ENCODE peak calls at places on chromosomes 5 and 9, in nine cellular contexts. A, P, M, G, K, C, E, D and O are unnamed samples.

GRCh38 chr5:139711067-139711851 is 63.1 kb downstream of the CXXC5 start:
- DNase-seq in A (peak; percentile 50), P (peak; percentile 27), M (no peak), G (no peak), K (no peak), C (no peak), E (no peak), D (no peak), O (peak; percentile 92)

GRCh38 chr9:87535817-87536539 is 38.3 kb downstream of the DAPK1 start:
- DNase-seq in A (no peak), P (peak; percentile 28), M (no peak), G (no peak), K (no peak), C (no peak), E (no peak), D (no peak), O (no peak)

GRCh38 chr5:58259685-58260152 is 200.2 kb downstream of the PLK2 start:
- DNase-seq in A (peak; percentile 86), P (peak; percentile 88), M (peak; percentile 91), G (no peak), K (no peak), C (no peak), E (no peak), D (no peak), O (no peak)

GRCh38 chr9:124297553-124297905 is 39.8 kb downstream of the NEK6 start:
- DNase-seq in A (peak; percentile 88), P (peak; percentile 99), M (peak; percentile 90), G (no peak), K (no peak), C (no peak), E (no peak), D (no peak), O (peak; percentile 90)

GRCh38 chr9:110887276-110887675 is 151.0 kb downstream of the LPAR1 start:
- DNase-seq in A (no peak), P (no peak), M (no peak), G (no peak), K (no peak), C (no peak), E (no peak), D (no peak), O (no peak)

GRCh38 chr9:127773245-127773644 is 5.2 kb downstream of the SH2D3C start:
- DNase-seq in A (no peak), P (no peak), M (no peak), G (no peak), K (no peak), C (no peak), E (no peak), D (no peak), O (no peak)

GRCh38 chr9:134412298-134412711 is 86.0 kb downstream of the RXRA start:
- DNase-seq in A (no peak), P (no peak), M (no peak), G (no peak), K (no peak), C (no peak), E (no peak), D (no peak), O (no peak)

GRCh38 chr5:132134384-132134783 is 60.8 kb downstream of the CSF2 start:
- DNase-seq in A (peak; percentile 59), P (peak; percentile 41), M (peak; percentile 27), G (no peak), K (no peak), C (no peak), E (no peak), D (no peak), O (no peak)

GRCh38 chr5:33888582-33888981 is 3.2 kb downstream of the ADAMTS12 start:
- DNase-seq in A (no peak), P (peak; percentile 83), M (peak; percentile 39), G (no peak), K (no peak), C (no peak), E (no peak), D (no peak), O (no peak)

GRCh38 chr9:128094166-128094949 is 26.3 kb downstream of the SLC25A25 start:
- DNase-seq in A (peak; percentile 96), P (peak; percentile 100), M (peak; percentile 98), G (peak; percentile 79), K (peak; percentile 59), C (peak; percentile 88), E (peak; percentile 46), D (peak; percentile 89), O (peak; percentile 96)

GRCh38 chr9:81499021-81499454 is 190.3 kb downstream of the TLE1 start:
- DNase-seq in A (peak; percentile 53), P (peak; percentile 91), M (peak; percentile 68), G (no peak), K (no peak), C (no peak), E (no peak), D (no peak), O (no peak)

GRCh38 chr5:35159370-35159742 is 70.9 kb downstream of the PRLR start:
- DNase-seq in A (no peak), P (no peak), M (no peak), G (no peak), K (no peak), C (no peak), E (no peak), D (no peak), O (no peak)

GRCh38 chr5:1133510-1134255 is 21.8 kb upstream of the SLC12A7 start:
- DNase-seq in A (no peak), P (no peak), M (no peak), G (no peak), K (no peak), C (no peak), E (no peak), D (no peak), O (no peak)

GRCh38 chr9:92100237-92100911 is 14.8 kb downstream of the SPTLC1 start:
- DNase-seq in A (peak; percentile 81), P (peak; percentile 68), M (peak; percentile 73), G (no peak), K (no peak), C (no peak), E (no peak), D (no peak), O (no peak)

GRCh38 chr5:174724484-174725260 is at the start of gene MSX2:
- DNase-seq in A (peak; percentile 77), P (peak; percentile 68), M (no peak), G (no peak), K (no peak), C (no peak), E (no peak), D (no peak), O (peak; percentile 94)

GRCh38 chr5:101995585-101995984 is 300.5 kb downstream of the SLCO4C1 start:
- DNase-seq in A (peak; percentile 89), P (no peak), M (no peak), G (no peak), K (no peak), C (no peak), E (no peak), D (no peak), O (no peak)